ENCODE peak calls at places on chromosomes 5 and 9, in five cellular contexts. One of them, this sample, is unnamed.

GRCh38 chr9:22893196-22893843 is 446.7 kb downstream of the DMRTA1 start:
- DNase-seq in fibroblast of villous mesenchyme: no peak
- DNase-seq in colonic mucosa: no peak
- DNase-seq in cardiac fibroblast: no peak
- DNase-seq in upper lobe of left lung: no peak
- DNase-seq in this sample: peak; percentile 54

GRCh38 chr5:74179701-74180100 is 460.8 kb downstream of the ENC1 start:
- DNase-seq in fibroblast of villous mesenchyme: no peak
- DNase-seq in colonic mucosa: no peak
- DNase-seq in cardiac fibroblast: no peak
- DNase-seq in upper lobe of left lung: no peak
- DNase-seq in this sample: no peak

GRCh38 chr5:135761746-135762145 is 72.7 kb upstream of the SLC25A48 start:
- DNase-seq in fibroblast of villous mesenchyme: no peak
- DNase-seq in colonic mucosa: no peak
- DNase-seq in cardiac fibroblast: no peak
- DNase-seq in upper lobe of left lung: no peak
- DNase-seq in this sample: no peak

GRCh38 chr5:147507480-147508126 is 2.3 kb downstream of the DPYSL3 start:
- DNase-seq in fibroblast of villous mesenchyme: peak; percentile 64
- DNase-seq in colonic mucosa: no peak
- DNase-seq in cardiac fibroblast: peak; percentile 74
- DNase-seq in upper lobe of left lung: no peak
- DNase-seq in this sample: no peak

GRCh38 chr5:139738777-139739611 is 56.6 kb upstream of the PSD2 start:
- DNase-seq in fibroblast of villous mesenchyme: no peak
- DNase-seq in colonic mucosa: no peak
- DNase-seq in cardiac fibroblast: no peak
- DNase-seq in upper lobe of left lung: no peak
- DNase-seq in this sample: no peak

GRCh38 chr9:116039893-116040292 is 113.7 kb upstream of the PAPPA start:
- DNase-seq in fibroblast of villous mesenchyme: no peak
- DNase-seq in colonic mucosa: no peak
- DNase-seq in cardiac fibroblast: no peak
- DNase-seq in upper lobe of left lung: no peak
- DNase-seq in this sample: no peak

GRCh38 chr9:69620731-69621130 is 51.4 kb downstream of the APBA1 start:
- DNase-seq in fibroblast of villous mesenchyme: no peak
- DNase-seq in colonic mucosa: no peak
- DNase-seq in cardiac fibroblast: no peak
- DNase-seq in upper lobe of left lung: no peak
- DNase-seq in this sample: no peak

GRCh38 chr5:139381837-139382361 is 1.2 kb downstream of the SLC23A1 start:
- DNase-seq in fibroblast of villous mesenchyme: no peak
- DNase-seq in colonic mucosa: no peak
- DNase-seq in cardiac fibroblast: no peak
- DNase-seq in upper lobe of left lung: no peak
- DNase-seq in this sample: no peak

GRCh38 chr5:105430516-105430915 is 1867.9 kb upstream of the NUDT12 start:
- DNase-seq in fibroblast of villous mesenchyme: no peak
- DNase-seq in colonic mucosa: no peak
- DNase-seq in cardiac fibroblast: no peak
- DNase-seq in upper lobe of left lung: no peak
- DNase-seq in this sample: no peak

GRCh38 chr9:92720807-92721535 is 43.7 kb downstream of the BICD2 start:
- DNase-seq in fibroblast of villous mesenchyme: no peak
- DNase-seq in colonic mucosa: no peak
- DNase-seq in cardiac fibroblast: no peak
- DNase-seq in upper lobe of left lung: no peak
- DNase-seq in this sample: no peak

GRCh38 chr5:100595812-100596173 is 60.6 kb downstream of the FAM174A start:
- DNase-seq in fibroblast of villous mesenchyme: no peak
- DNase-seq in colonic mucosa: no peak
- DNase-seq in cardiac fibroblast: no peak
- DNase-seq in upper lobe of left lung: no peak
- DNase-seq in this sample: no peak

GRCh38 chr5:95822038-95822407 is 503 bp downstream of the GLRX start:
- DNase-seq in fibroblast of villous mesenchyme: peak; percentile 58
- DNase-seq in colonic mucosa: peak; percentile 74
- DNase-seq in cardiac fibroblast: peak; percentile 81
- DNase-seq in upper lobe of left lung: peak; percentile 72
- DNase-seq in this sample: no peak

GRCh38 chr9:133823189-133824105 is 85.3 kb upstream of the SARDH start:
- DNase-seq in fibroblast of villous mesenchyme: no peak
- DNase-seq in colonic mucosa: no peak
- DNase-seq in cardiac fibroblast: no peak
- DNase-seq in upper lobe of left lung: no peak
- DNase-seq in this sample: no peak

GRCh38 chr5:163997965-163998364 is 492.5 kb downstream of the MAT2B start:
- DNase-seq in fibroblast of villous mesenchyme: no peak
- DNase-seq in colonic mucosa: no peak
- DNase-seq in cardiac fibroblast: no peak
- DNase-seq in upper lobe of left lung: no peak
- DNase-seq in this sample: no peak

GRCh38 chr9:4678679-4679267 is 596 bp upstream of the CDC37L1 start:
- DNase-seq in fibroblast of villous mesenchyme: peak; percentile 51
- DNase-seq in colonic mucosa: no peak
- DNase-seq in cardiac fibroblast: peak; percentile 62
- DNase-seq in upper lobe of left lung: no peak
- DNase-seq in this sample: no peak

GRCh38 chr9:7342229-7342628 is 457.3 kb downstream of the DMAC1 start:
- DNase-seq in fibroblast of villous mesenchyme: no peak
- DNase-seq in colonic mucosa: no peak
- DNase-seq in cardiac fibroblast: peak; percentile 12
- DNase-seq in upper lobe of left lung: no peak
- DNase-seq in this sample: no peak

GRCh38 chr9:10443805-10444204 is 169.0 kb downstream of the PTPRD start:
- DNase-seq in fibroblast of villous mesenchyme: no peak
- DNase-seq in colonic mucosa: no peak
- DNase-seq in cardiac fibroblast: no peak
- DNase-seq in upper lobe of left lung: no peak
- DNase-seq in this sample: peak; percentile 7

GRCh38 chr5:111775224-111775623 is 18.2 kb upstream of the NREP start:
- DNase-seq in fibroblast of villous mesenchyme: peak; percentile 79
- DNase-seq in colonic mucosa: no peak
- DNase-seq in cardiac fibroblast: no peak
- DNase-seq in upper lobe of left lung: peak; percentile 44
- DNase-seq in this sample: no peak

GRCh38 chr5:78638423-78638822 is 10.1 kb downstream of the LHFPL2 start:
- DNase-seq in fibroblast of villous mesenchyme: peak; percentile 92
- DNase-seq in colonic mucosa: peak; percentile 67
- DNase-seq in cardiac fibroblast: peak; percentile 98
- DNase-seq in upper lobe of left lung: peak; percentile 59
- DNase-seq in this sample: peak; percentile 75

GRCh38 chr5:131001507-131001906 is 163.5 kb downstream of the HINT1 start:
- DNase-seq in fibroblast of villous mesenchyme: no peak
- DNase-seq in colonic mucosa: no peak
- DNase-seq in cardiac fibroblast: no peak
- DNase-seq in upper lobe of left lung: no peak
- DNase-seq in this sample: no peak

GRCh38 chr5:131008329-131008728 is 156.7 kb downstream of the HINT1 start:
- DNase-seq in fibroblast of villous mesenchyme: no peak
- DNase-seq in colonic mucosa: no peak
- DNase-seq in cardiac fibroblast: no peak
- DNase-seq in upper lobe of left lung: no peak
- DNase-seq in this sample: no peak

GRCh38 chr5:131000289-131000688 is 164.8 kb downstream of the HINT1 start:
- DNase-seq in fibroblast of villous mesenchyme: no peak
- DNase-seq in colonic mucosa: no peak
- DNase-seq in cardiac fibroblast: no peak
- DNase-seq in upper lobe of left lung: no peak
- DNase-seq in this sample: no peak

GRCh38 chr5:131005963-131006684 is 158.9 kb downstream of the HINT1 start:
- DNase-seq in fibroblast of villous mesenchyme: peak; percentile 3
- DNase-seq in colonic mucosa: no peak
- DNase-seq in cardiac fibroblast: no peak
- DNase-seq in upper lobe of left lung: no peak
- DNase-seq in this sample: no peak
- TF ChIP-seq CTCF in fibroblast of villous mesenchyme: peak; percentile 4
- TF ChIP-seq CTCF in colonic mucosa: no peak
- TF ChIP-seq CTCF in cardiac fibroblast: no peak
- TF ChIP-seq CTCF in upper lobe of left lung: no peak
- TF ChIP-seq CTCF in this sample: peak; percentile 20

GRCh38 chr9:120531683-120532300 is 48.2 kb downstream of the CDK5RAP2 start:
- DNase-seq in fibroblast of villous mesenchyme: peak; percentile 35
- DNase-seq in colonic mucosa: peak; percentile 27
- DNase-seq in cardiac fibroblast: peak; percentile 55
- DNase-seq in upper lobe of left lung: peak; percentile 58
- DNase-seq in this sample: peak; percentile 8
- TF ChIP-seq CTCF in fibroblast of villous mesenchyme: peak; percentile 55
- TF ChIP-seq CTCF in colonic mucosa: peak; percentile 20
- TF ChIP-seq CTCF in cardiac fibroblast: peak; percentile 44
- TF ChIP-seq CTCF in upper lobe of left lung: no peak
- TF ChIP-seq CTCF in this sample: peak; percentile 66

GRCh38 chr5:8068078-8068477 is 199.1 kb downstream of the MTRR start:
- DNase-seq in fibroblast of villous mesenchyme: no peak
- DNase-seq in colonic mucosa: no peak
- DNase-seq in cardiac fibroblast: no peak
- DNase-seq in upper lobe of left lung: no peak
- DNase-seq in this sample: no peak
- TF ChIP-seq CTCF in fibroblast of villous mesenchyme: no peak
- TF ChIP-seq CTCF in colonic mucosa: no peak
- TF ChIP-seq CTCF in cardiac fibroblast: no peak
- TF ChIP-seq CTCF in upper lobe of left lung: no peak
- TF ChIP-seq CTCF in this sample: no peak

GRCh38 chr9:121929893-121930875 is 162.9 kb downstream of the TTLL11 start:
- DNase-seq in fibroblast of villous mesenchyme: no peak
- DNase-seq in colonic mucosa: no peak
- DNase-seq in cardiac fibroblast: no peak
- DNase-seq in upper lobe of left lung: no peak
- DNase-seq in this sample: no peak
- TF ChIP-seq CTCF in fibroblast of villous mesenchyme: peak; percentile 38
- TF ChIP-seq CTCF in colonic mucosa: no peak
- TF ChIP-seq CTCF in cardiac fibroblast: no peak
- TF ChIP-seq CTCF in upper lobe of left lung: no peak
- TF ChIP-seq CTCF in this sample: no peak

DNA sequence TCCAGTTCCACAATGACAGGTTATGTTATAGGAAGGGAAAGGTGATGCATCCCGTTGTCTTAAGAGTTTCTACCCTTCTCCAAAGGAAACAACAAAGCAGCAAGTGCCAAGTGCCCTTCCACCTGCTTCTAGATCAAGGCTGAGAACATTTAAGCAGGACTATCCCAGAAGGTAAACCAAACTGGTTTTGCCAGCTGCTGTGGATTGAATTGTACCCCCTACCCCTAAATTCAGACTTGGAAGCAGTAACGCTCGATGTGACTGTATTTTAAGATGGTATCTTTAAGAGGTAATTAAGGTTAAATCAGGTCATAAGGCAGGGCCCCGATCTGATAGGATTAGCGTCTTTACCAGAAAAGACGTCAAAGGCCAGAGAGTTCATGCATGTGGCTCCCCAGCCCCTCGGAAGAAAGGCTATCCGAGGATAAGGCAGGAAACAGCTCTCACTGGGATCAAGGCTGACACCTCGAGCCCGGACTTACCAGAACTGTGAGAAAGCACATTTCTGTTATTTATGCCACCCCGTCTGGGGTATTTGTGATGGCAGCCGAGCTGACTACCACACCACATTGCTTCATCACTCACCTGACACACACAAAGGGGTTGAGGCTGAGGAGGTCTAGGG is 179.1 kb upstream of the RAI14 start:
- DNase-seq in fibroblast of villous mesenchyme: no peak
- DNase-seq in colonic mucosa: no peak
- DNase-seq in cardiac fibroblast: no peak
- DNase-seq in upper lobe of left lung: no peak
- DNase-seq in this sample: no peak
- TF ChIP-seq CTCF in fibroblast of villous mesenchyme: no peak
- TF ChIP-seq CTCF in colonic mucosa: no peak
- TF ChIP-seq CTCF in cardiac fibroblast: no peak
- TF ChIP-seq CTCF in upper lobe of left lung: no peak
- TF ChIP-seq CTCF in this sample: no peak

GRCh38 chr5:466661-467310 is 23.8 kb downstream of the EXOC3 start:
- DNase-seq in fibroblast of villous mesenchyme: no peak
- DNase-seq in colonic mucosa: no peak
- DNase-seq in cardiac fibroblast: no peak
- DNase-seq in upper lobe of left lung: no peak
- DNase-seq in this sample: no peak
- TF ChIP-seq CTCF in fibroblast of villous mesenchyme: no peak
- TF ChIP-seq CTCF in colonic mucosa: no peak
- TF ChIP-seq CTCF in cardiac fibroblast: no peak
- TF ChIP-seq CTCF in upper lobe of left lung: no peak
- TF ChIP-seq CTCF in this sample: no peak

GRCh38 chr9:127801955-127802575 is 617 bp upstream of the FPGS start:
- DNase-seq in fibroblast of villous mesenchyme: peak; percentile 61
- DNase-seq in colonic mucosa: no peak
- DNase-seq in cardiac fibroblast: no peak
- DNase-seq in upper lobe of left lung: no peak
- DNase-seq in this sample: no peak
- TF ChIP-seq CTCF in fibroblast of villous mesenchyme: peak; percentile 10
- TF ChIP-seq CTCF in colonic mucosa: no peak
- TF ChIP-seq CTCF in cardiac fibroblast: no peak
- TF ChIP-seq CTCF in upper lobe of left lung: no peak
- TF ChIP-seq CTCF in this sample: no peak

GRCh38 chr9:87152206-87152605 is 204.9 kb upstream of the GAS1 start:
- DNase-seq in fibroblast of villous mesenchyme: no peak
- DNase-seq in colonic mucosa: no peak
- DNase-seq in cardiac fibroblast: no peak
- DNase-seq in upper lobe of left lung: no peak
- DNase-seq in this sample: no peak

GRCh38 chr9:87147803-87148202 is 200.5 kb upstream of the GAS1 start:
- DNase-seq in fibroblast of villous mesenchyme: no peak
- DNase-seq in colonic mucosa: no peak
- DNase-seq in cardiac fibroblast: no peak
- DNase-seq in upper lobe of left lung: no peak
- DNase-seq in this sample: no peak

GRCh38 chr9:87149794-87150193 is 202.5 kb upstream of the GAS1 start:
- DNase-seq in fibroblast of villous mesenchyme: no peak
- DNase-seq in colonic mucosa: no peak
- DNase-seq in cardiac fibroblast: no peak
- DNase-seq in upper lobe of left lung: no peak
- DNase-seq in this sample: no peak

GRCh38 chr9:87148391-87149237 is 201.3 kb upstream of the GAS1 start:
- DNase-seq in fibroblast of villous mesenchyme: peak; percentile 69
- DNase-seq in colonic mucosa: peak; percentile 45
- DNase-seq in cardiac fibroblast: peak; percentile 79
- DNase-seq in upper lobe of left lung: peak; percentile 59
- DNase-seq in this sample: no peak
- TF ChIP-seq CTCF in fibroblast of villous mesenchyme: peak; percentile 26
- TF ChIP-seq CTCF in colonic mucosa: no peak
- TF ChIP-seq CTCF in cardiac fibroblast: no peak
- TF ChIP-seq CTCF in upper lobe of left lung: no peak
- TF ChIP-seq CTCF in this sample: no peak

GRCh38 chr5:162956570-162956969 is 480.8 kb upstream of the CCNG1 start:
- DNase-seq in fibroblast of villous mesenchyme: no peak
- DNase-seq in colonic mucosa: no peak
- DNase-seq in cardiac fibroblast: no peak
- DNase-seq in upper lobe of left lung: no peak
- DNase-seq in this sample: no peak
- TF ChIP-seq CTCF in fibroblast of villous mesenchyme: no peak
- TF ChIP-seq CTCF in colonic mucosa: no peak
- TF ChIP-seq CTCF in cardiac fibroblast: no peak
- TF ChIP-seq CTCF in upper lobe of left lung: no peak
- TF ChIP-seq CTCF in this sample: peak; percentile 4

DNA sequence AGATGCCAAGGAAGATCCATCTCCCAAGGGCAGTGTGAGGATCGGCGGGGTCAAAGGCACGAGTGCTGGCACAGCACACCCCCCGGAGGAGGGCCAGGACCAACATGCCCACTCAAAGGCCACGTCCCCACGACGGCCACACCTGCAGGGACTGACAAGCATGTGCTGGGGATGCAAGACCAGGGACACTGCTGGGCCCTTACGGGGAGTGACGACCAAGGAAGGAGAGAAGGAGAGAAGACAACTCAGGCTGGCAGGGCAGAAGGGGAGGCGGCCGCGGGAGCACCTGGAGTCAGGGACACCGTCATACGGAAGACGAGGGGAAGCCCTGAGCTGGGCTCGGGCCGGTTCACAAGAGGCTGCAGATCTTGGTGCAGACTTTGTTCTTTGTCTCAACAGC is 10.4 kb downstream of the QSOX2 start:
- DNase-seq in fibroblast of villous mesenchyme: no peak
- DNase-seq in colonic mucosa: no peak
- DNase-seq in cardiac fibroblast: no peak
- DNase-seq in upper lobe of left lung: no peak
- DNase-seq in this sample: no peak
- TF ChIP-seq CTCF in fibroblast of villous mesenchyme: no peak
- TF ChIP-seq CTCF in colonic mucosa: no peak
- TF ChIP-seq CTCF in cardiac fibroblast: no peak
- TF ChIP-seq CTCF in upper lobe of left lung: no peak
- TF ChIP-seq CTCF in this sample: no peak